ENCODE peak calls at places on chromosome 14, in five cellular contexts. G, I, L, Z and S are unnamed samples.

GRCh38 chr14:104968541-104969401 is 9.4 kb downstream of the AHNAK2 start:
- DNase-seq in G (peak; percentile 47), I (peak; percentile 47), L (no peak), Z (no peak), S (no peak)

GRCh38 chr14:51473808-51474207 is 177.9 kb upstream of the FRMD6 start:
- DNase-seq in G (no peak), I (no peak), L (no peak), Z (no peak), S (no peak)

GRCh38 chr14:91872517-91873470 is 5.5 kb upstream of the TC2N start:
- DNase-seq in G (peak; percentile 72), I (peak; percentile 85), L (peak; percentile 88), Z (no peak), S (peak; percentile 74)

GRCh38 chr14:75824328-75824727 is 157.5 kb downstream of the TGFB3 start:
- DNase-seq in G (no peak), I (no peak), L (no peak), Z (no peak), S (peak; percentile 18)

GRCh38 chr14:65003394-65003793 is 16.7 kb downstream of the FNTB start:
- DNase-seq in G (no peak), I (no peak), L (no peak), Z (no peak), S (no peak)

GRCh38 chr14:24818054-24818822 is 184.2 kb upstream of the GZMB start:
- DNase-seq in G (no peak), I (no peak), L (no peak), Z (no peak), S (no peak)

GRCh38 chr14:90447720-90448497 is 51.1 kb downstream of the CALM1 start:
- DNase-seq in G (no peak), I (no peak), L (no peak), Z (no peak), S (no peak)

GRCh38 chr14:101054671-101055070 is 151.1 kb upstream of the RTL1 start:
- DNase-seq in G (peak; percentile 3), I (no peak), L (peak; percentile 9), Z (no peak), S (no peak)

GRCh38 chr14:73344304-73344703 is 107.0 kb downstream of the PAPLN start:
- DNase-seq in G (no peak), I (no peak), L (no peak), Z (no peak), S (no peak)

GRCh38 chr14:55114720-55115119 is 14.3 kb upstream of the LGALS3 start:
- DNase-seq in G (no peak), I (no peak), L (no peak), Z (no peak), S (no peak)

GRCh38 chr14:30799933-30800332 is 74.4 kb upstream of the COCH start:
- DNase-seq in G (no peak), I (no peak), L (no peak), Z (no peak), S (no peak)

GRCh38 chr14:99261916-99262787 is 9.8 kb downstream of the BCL11B start:
- DNase-seq in G (no peak), I (no peak), L (no peak), Z (no peak), S (peak; percentile 93)

GRCh38 chr14:54211562-54212308 is 185.1 kb upstream of the CDKN3 start:
- DNase-seq in G (no peak), I (no peak), L (no peak), Z (no peak), S (no peak)

GRCh38 chr14:103220134-103220981 is 97.1 kb downstream of the TNFAIP2 start:
- DNase-seq in G (peak; percentile 34), I (no peak), L (no peak), Z (no peak), S (no peak)

GRCh38 chr14:72617391-72618011 is 276.4 kb downstream of the DPF3 start:
- DNase-seq in G (peak; percentile 35), I (no peak), L (no peak), Z (no peak), S (no peak)

GRCh38 chr14:67444395-67444794 is 32.4 kb upstream of the PLEK2 start:
- DNase-seq in G (no peak), I (no peak), L (no peak), Z (no peak), S (no peak)

GRCh38 chr14:105760691-105761344 is 234.4 kb downstream of the TMEM121 start:
- DNase-seq in G (no peak), I (peak; percentile 33), L (no peak), Z (no peak), S (no peak)

GRCh38 chr14:63006515-63006914 is 38.7 kb downstream of the KCNH5 start:
- DNase-seq in G (no peak), I (no peak), L (no peak), Z (no peak), S (no peak)

GRCh38 chr14:55416866-55417265 is 5.2 kb upstream of the ATG14 start:
- DNase-seq in G (no peak), I (no peak), L (no peak), Z (no peak), S (peak; percentile 30)

GRCh38 chr14:81062816-81063215 is 107.4 kb downstream of the TSHR start:
- DNase-seq in G (no peak), I (no peak), L (no peak), Z (peak; percentile 7), S (no peak)

GRCh38 chr14:105818712-105819005 is 292.3 kb downstream of the TMEM121 start:
- DNase-seq in G (no peak), I (no peak), L (no peak), Z (no peak), S (no peak)

GRCh38 chr14:76955575-76956252 is 72.8 kb downstream of the IRF2BPL start:
- DNase-seq in G (peak; percentile 50), I (no peak), L (peak; percentile 70), Z (no peak), S (peak; percentile 61)
- H3K4me1 ChIP-seq in G (peaks cover 50% of the 10 kb centered on the region), I (peaks cover 55% of the 10 kb centered on the region), L (no peaks in the 10 kb centered on the region), Z (peaks cover 33% of the 10 kb centered on the region), S (peaks cover 55% of the 10 kb centered on the region)

DNA sequence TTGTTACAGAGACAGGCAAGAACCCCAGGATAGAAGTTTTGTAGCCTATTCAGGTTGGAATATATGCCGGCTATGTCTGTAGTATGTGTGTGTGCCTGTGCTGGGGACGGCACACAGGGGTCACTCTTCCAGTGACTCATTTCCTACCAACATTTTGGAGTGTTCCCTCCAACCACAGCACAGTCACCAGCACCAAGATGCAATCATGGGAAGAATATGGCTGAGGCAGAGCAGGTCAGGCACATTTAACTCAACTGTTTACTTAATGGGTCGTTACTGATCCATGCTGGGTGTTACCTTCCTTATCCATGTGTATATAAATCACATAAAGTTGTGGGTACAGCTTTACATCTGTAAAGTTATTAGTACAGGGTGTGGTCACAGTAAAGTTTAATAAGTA is 178.3 kb downstream of the PRKD1 start:
- DNase-seq in G (no peak), I (no peak), L (no peak), Z (no peak), S (no peak)
- H3K27ac ChIP-seq in G (no peak overlapping the region), I (no peak overlapping the region), L (no peak overlapping the region), Z (no peak overlapping the region), S (no peak overlapping the region)

DNA sequence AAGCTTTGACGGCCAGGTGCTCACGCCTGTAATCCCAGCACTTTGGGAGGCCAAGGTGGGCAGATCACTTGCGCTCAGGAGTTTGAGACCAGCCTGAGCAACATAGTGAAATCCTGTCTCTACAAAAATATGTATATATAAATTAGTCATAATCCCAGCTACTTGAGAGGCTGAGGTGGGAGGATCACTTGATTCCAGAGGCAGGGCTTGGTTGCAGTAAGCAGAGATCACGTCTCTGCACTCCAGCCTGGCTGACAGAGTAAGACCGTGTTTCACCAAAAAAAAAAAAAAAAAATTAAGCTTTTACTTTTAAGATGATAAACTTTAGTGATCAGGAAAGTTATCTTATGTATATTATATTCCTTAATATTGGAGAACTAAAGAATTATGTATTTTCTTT is 18.0 kb upstream of the SNAPC1 start:
- DNase-seq in G (no peak), I (no peak), L (no peak), Z (no peak), S (no peak)
- H3K36me3 ChIP-seq in G (no peaks in the 10 kb centered on the region), I (peaks cover 88% of the 10 kb centered on the region), L (peaks cover 2% of the 10 kb centered on the region), Z (peaks cover 86% of the 10 kb centered on the region), S (peaks cover 43% of the 10 kb centered on the region)

GRCh38 chr14:102188187-102188586 is 48.5 kb downstream of the WDR20 start:
- DNase-seq in G (no peak), I (no peak), L (no peak), Z (no peak), S (no peak)

GRCh38 chr14:102184678-102185040 is 45.0 kb downstream of the WDR20 start:
- DNase-seq in G (no peak), I (no peak), L (no peak), Z (no peak), S (no peak)

GRCh38 chr14:102185360-102185759 is 45.7 kb downstream of the WDR20 start:
- DNase-seq in G (no peak), I (no peak), L (no peak), Z (no peak), S (no peak)

GRCh38 chr14:102187583-102188001 is 47.9 kb downstream of the WDR20 start:
- DNase-seq in G (no peak), I (no peak), L (no peak), Z (no peak), S (no peak)

GRCh38 chr14:102187044-102187443 is 47.3 kb downstream of the WDR20 start:
- DNase-seq in G (no peak), I (no peak), L (no peak), Z (no peak), S (no peak)
- H3K4me1 ChIP-seq in G (peaks cover 68% of the 10 kb centered on the region), I (peaks cover 23% of the 10 kb centered on the region), L (peaks cover 2% of the 10 kb centered on the region), Z (peaks cover 2% of the 10 kb centered on the region), S (peaks cover 8% of the 10 kb centered on the region)

DNA sequence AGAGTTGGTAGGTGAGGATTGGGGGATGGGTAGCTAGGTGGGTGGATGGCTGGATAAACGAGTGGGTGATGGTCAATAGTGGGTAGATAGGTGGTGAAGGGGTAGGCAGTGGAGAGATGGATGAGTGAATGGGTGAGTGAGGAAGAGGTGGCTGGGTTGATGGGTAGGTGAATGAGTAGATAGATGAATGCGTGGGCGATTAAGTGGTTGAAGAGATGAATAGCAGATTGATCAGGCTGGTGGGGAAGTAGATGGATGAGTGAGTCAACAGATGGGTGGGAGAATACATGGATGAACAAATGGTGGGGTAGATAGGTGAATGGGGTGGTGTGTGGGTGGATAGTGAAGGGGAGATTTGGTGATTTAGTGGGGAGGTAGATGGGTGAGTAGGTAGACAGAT is 51.1 kb downstream of the SYNE3 start:
- DNase-seq in G (no peak), I (no peak), L (no peak), Z (no peak), S (no peak)
- H3K27ac ChIP-seq in G (no peak overlapping the region), I (no peak overlapping the region), L (no peak overlapping the region), Z (no peak overlapping the region), S (peak overlapping the region; percentile 84)

DNA sequence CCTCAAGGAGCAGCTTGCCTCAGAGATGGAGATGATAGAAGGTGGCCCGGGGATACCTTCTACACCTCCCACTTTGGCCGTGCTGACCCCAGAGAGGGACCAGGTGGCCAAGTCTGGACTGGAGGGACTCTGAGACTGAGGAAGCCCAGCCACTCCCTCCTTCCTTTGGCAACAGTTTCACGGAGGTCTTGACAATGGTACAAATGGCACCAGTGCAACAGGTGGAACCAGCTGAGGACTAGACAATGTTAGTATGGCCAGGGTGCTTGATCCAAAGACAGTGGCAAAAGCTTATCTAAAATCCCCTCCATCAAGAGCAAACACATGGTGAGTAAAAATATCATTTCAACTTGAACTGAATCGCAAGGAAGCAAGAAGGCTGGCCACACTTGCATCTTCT is 117.4 kb downstream of the FOXN3 start:
- DNase-seq in G (no peak), I (no peak), L (no peak), Z (no peak), S (no peak)
- H3K36me3 ChIP-seq in G (no peaks in the 10 kb centered on the region), I (no peaks in the 10 kb centered on the region), L (no peaks in the 10 kb centered on the region), Z (peaks cover 5% of the 10 kb centered on the region), S (peaks cover 7% of the 10 kb centered on the region)

DNA sequence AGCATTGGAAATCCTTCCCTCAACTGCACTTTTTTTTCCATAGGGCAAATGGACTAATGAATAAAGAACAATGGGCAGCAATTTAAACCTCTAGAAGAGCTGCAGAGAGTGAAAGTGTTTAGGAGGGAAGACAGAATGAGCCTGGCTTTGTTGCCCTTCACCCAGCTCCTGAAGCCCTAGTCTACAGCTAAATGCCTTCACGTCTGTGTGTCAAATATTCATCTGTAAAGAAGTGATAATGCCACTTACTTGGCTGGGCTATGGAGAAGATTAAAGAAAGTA is 45.6 kb downstream of the FLRT2 start:
- DNase-seq in G (no peak), I (no peak), L (no peak), Z (no peak), S (no peak)
- H3K4me1 ChIP-seq in G (peaks cover 15% of the 10 kb centered on the region), I (no peaks in the 10 kb centered on the region), L (peaks cover 3% of the 10 kb centered on the region), Z (peaks cover 17% of the 10 kb centered on the region), S (no peaks in the 10 kb centered on the region)